ENCODE peak calls at places on chromosomes 2 and 18, in nine cellular contexts. L is CD4-positive, CD25-positive, alpha-beta regulatory T cell; A is activated CD4-positive, alpha-beta T cell treated with anti-CD3 and anti-CD28 coated beads, Interleukin-2, amount 10 ng/mL, durations not matched to agents 7 days and 5 days; I is NCI-H1092 treated with DMSO at 0.1 percent for 48 hours; C is right atrium auricular region; G is AG08396; T is neural crest cell; F is AG04449; X is nucleus accumbens. U is an unnamed sample.

GRCh38 chr18:8696749-8697211 is 8.6 kb upstream of the MTCL1 start:
- DNase-seq in T (peak; percentile 84), X (peak; percentile 48), G (peak; percentile 82), C (peak; percentile 84), F (no peak), A (peak; percentile 73), I (peak; percentile 30), L (peak; percentile 59), U (peak; percentile 46)

GRCh38 chr2:165115258-165115657 is 88.6 kb downstream of the SCN3A start:
- DNase-seq in I (no peak), C (no peak), A (no peak), G (no peak), F (no peak), T (no peak), X (no peak), L (no peak), U (no peak)

GRCh38 chr2:181264016-181264415 is 193.2 kb upstream of the ITGA4 start:
- DNase-seq in F (no peak), G (no peak), I (no peak), A (no peak), X (no peak), L (no peak), C (no peak), T (no peak), U (no peak)

GRCh38 chr2:126657146-126657635 is 1.2 kb downstream of the GYPC start:
- DNase-seq in G (peak; percentile 86), L (peak; percentile 32), A (peak; percentile 44), C (peak; percentile 80), T (peak; percentile 31), X (no peak), I (no peak), F (peak; percentile 83), U (no peak)

GRCh38 chr2:96895709-96896651 is 26.1 kb upstream of the SEMA4C start:
- DNase-seq in T (no peak), F (no peak), I (peak; percentile 16), A (no peak), X (no peak), C (no peak), G (no peak), L (no peak), U (no peak)

GRCh38 chr2:226608393-226608955 is 191.1 kb downstream of the IRS1 start:
- DNase-seq in G (no peak), C (no peak), T (no peak), L (no peak), I (no peak), A (no peak), F (no peak), X (no peak), U (no peak)

GRCh38 chr2:8477511-8478132 is 204.2 kb upstream of the ID2 start:
- DNase-seq in G (no peak), I (no peak), F (no peak), X (no peak), A (peak; percentile 50), L (peak; percentile 57), T (no peak), C (no peak), U (no peak)

GRCh38 chr2:104658840-104659591 is 194.9 kb upstream of the POU3F3 start:
- DNase-seq in X (peak; percentile 35), G (no peak), I (no peak), T (peak; percentile 50), C (no peak), L (no peak), A (no peak), F (no peak), U (no peak)

GRCh38 chr18:56658261-56658660 is 7.1 kb downstream of the WDR7 start:
- DNase-seq in C (no peak), G (no peak), I (no peak), L (no peak), T (no peak), F (no peak), X (no peak), A (no peak), U (no peak)

GRCh38 chr18:77135339-77136075 is 2.9 kb upstream of the MBP start:
- DNase-seq in F (no peak), T (no peak), X (no peak), L (no peak), I (no peak), C (no peak), A (no peak), G (no peak), U (no peak)

GRCh38 chr2:233674314-233674713 is 2.6 kb downstream of the UGT1A9 start:
- DNase-seq in T (no peak), G (no peak), L (no peak), I (no peak), A (no peak), C (no peak), X (no peak), F (no peak), U (no peak)

GRCh38 chr2:160039166-160039903 is 23.1 kb downstream of the PLA2R1 start:
- DNase-seq in I (peak; percentile 92), T (no peak), C (no peak), L (no peak), A (no peak), F (peak; percentile 16), G (no peak), X (no peak), U (no peak)

GRCh38 chr2:63661076-63661475 is 72.3 kb downstream of the MDH1 start:
- DNase-seq in A (no peak), G (peak; percentile 18), L (no peak), X (no peak), F (peak; percentile 89), I (no peak), T (no peak), C (no peak), U (no peak)